ENCODE peak calls at places on chromosomes 7 and 10, in four cellular contexts. One of them, this sample, is unnamed.

GRCh38 chr10:83287374-83287773 is 851.9 kb upstream of the GHITM start:
- DNase-seq in stimulated activated CD4-positive, alpha-beta T cell treated with anti-CD3 and anti-CD28 coated beads, Interleukin-4, amount 100 ng/mL, for 4 hours: no peak
- DNase-seq in bronchial epithelial cell: no peak
- DNase-seq in CD8-positive, alpha-beta T cell: no peak
- DNase-seq in this sample: no peak

GRCh38 chr10:129676014-129676413 is 209.0 kb downstream of the MGMT start:
- DNase-seq in bronchial epithelial cell: no peak
- DNase-seq in stimulated activated CD4-positive, alpha-beta T cell treated with anti-CD3 and anti-CD28 coated beads, Interleukin-4, amount 100 ng/mL, for 4 hours: no peak
- DNase-seq in CD8-positive, alpha-beta T cell: no peak
- DNase-seq in this sample: no peak

GRCh38 chr10:14519785-14520184 is 189.1 kb upstream of the FRMD4A start:
- DNase-seq in stimulated activated CD4-positive, alpha-beta T cell treated with anti-CD3 and anti-CD28 coated beads, Interleukin-4, amount 100 ng/mL, for 4 hours: no peak
- DNase-seq in CD8-positive, alpha-beta T cell: no peak
- DNase-seq in bronchial epithelial cell: no peak
- DNase-seq in this sample: no peak

GRCh38 chr7:47405921-47406765 is 175.8 kb downstream of the TNS3 start:
- DNase-seq in CD8-positive, alpha-beta T cell: no peak
- DNase-seq in stimulated activated CD4-positive, alpha-beta T cell treated with anti-CD3 and anti-CD28 coated beads, Interleukin-4, amount 100 ng/mL, for 4 hours: no peak
- DNase-seq in bronchial epithelial cell: peak; percentile 78
- DNase-seq in this sample: no peak

GRCh38 chr7:1120791-1121190 is 32.9 kb downstream of the GPER1 start:
- DNase-seq in bronchial epithelial cell: no peak
- DNase-seq in stimulated activated CD4-positive, alpha-beta T cell treated with anti-CD3 and anti-CD28 coated beads, Interleukin-4, amount 100 ng/mL, for 4 hours: no peak
- DNase-seq in CD8-positive, alpha-beta T cell: no peak
- DNase-seq in this sample: no peak

GRCh38 chr10:97169911-97170693 is 15.7 kb downstream of the SLIT1 start:
- DNase-seq in stimulated activated CD4-positive, alpha-beta T cell treated with anti-CD3 and anti-CD28 coated beads, Interleukin-4, amount 100 ng/mL, for 4 hours: no peak
- DNase-seq in bronchial epithelial cell: peak; percentile 29
- DNase-seq in CD8-positive, alpha-beta T cell: no peak
- DNase-seq in this sample: no peak

GRCh38 chr7:76383089-76383944 is 24.5 kb upstream of the YWHAG start:
- DNase-seq in CD8-positive, alpha-beta T cell: no peak
- DNase-seq in bronchial epithelial cell: peak; percentile 51
- DNase-seq in stimulated activated CD4-positive, alpha-beta T cell treated with anti-CD3 and anti-CD28 coated beads, Interleukin-4, amount 100 ng/mL, for 4 hours: no peak
- DNase-seq in this sample: no peak

GRCh38 chr7:155224116-155224811 is 73.4 kb upstream of the INSIG1 start:
- DNase-seq in bronchial epithelial cell: peak; percentile 62
- DNase-seq in stimulated activated CD4-positive, alpha-beta T cell treated with anti-CD3 and anti-CD28 coated beads, Interleukin-4, amount 100 ng/mL, for 4 hours: no peak
- DNase-seq in CD8-positive, alpha-beta T cell: no peak
- DNase-seq in this sample: no peak

GRCh38 chr7:87369216-87369615 is 23.8 kb downstream of the CROT start:
- DNase-seq in CD8-positive, alpha-beta T cell: no peak
- DNase-seq in stimulated activated CD4-positive, alpha-beta T cell treated with anti-CD3 and anti-CD28 coated beads, Interleukin-4, amount 100 ng/mL, for 4 hours: peak; percentile 2
- DNase-seq in bronchial epithelial cell: no peak
- DNase-seq in this sample: no peak

GRCh38 chr10:96834121-96834520 is 2.0 kb downstream of the LCOR start:
- DNase-seq in bronchial epithelial cell: peak; percentile 64
- DNase-seq in stimulated activated CD4-positive, alpha-beta T cell treated with anti-CD3 and anti-CD28 coated beads, Interleukin-4, amount 100 ng/mL, for 4 hours: no peak
- DNase-seq in CD8-positive, alpha-beta T cell: no peak
- DNase-seq in this sample: no peak

GRCh38 chr10:454860-455259 is 234.6 kb downstream of the DIP2C start:
- DNase-seq in stimulated activated CD4-positive, alpha-beta T cell treated with anti-CD3 and anti-CD28 coated beads, Interleukin-4, amount 100 ng/mL, for 4 hours: no peak
- DNase-seq in bronchial epithelial cell: peak; percentile 86
- DNase-seq in CD8-positive, alpha-beta T cell: no peak
- DNase-seq in this sample: no peak

GRCh38 chr10:20935926-20936325 is 38.8 kb upstream of the NEBL start:
- DNase-seq in CD8-positive, alpha-beta T cell: no peak
- DNase-seq in stimulated activated CD4-positive, alpha-beta T cell treated with anti-CD3 and anti-CD28 coated beads, Interleukin-4, amount 100 ng/mL, for 4 hours: no peak
- DNase-seq in bronchial epithelial cell: peak; percentile 27
- DNase-seq in this sample: no peak

GRCh38 chr7:116285252-116285651 is 74.9 kb downstream of the TES start:
- DNase-seq in bronchial epithelial cell: no peak
- DNase-seq in stimulated activated CD4-positive, alpha-beta T cell treated with anti-CD3 and anti-CD28 coated beads, Interleukin-4, amount 100 ng/mL, for 4 hours: no peak
- DNase-seq in CD8-positive, alpha-beta T cell: no peak
- DNase-seq in this sample: no peak

GRCh38 chr10:118102116-118102515 is 55.4 kb upstream of the RAB11FIP2 start:
- DNase-seq in stimulated activated CD4-positive, alpha-beta T cell treated with anti-CD3 and anti-CD28 coated beads, Interleukin-4, amount 100 ng/mL, for 4 hours: no peak
- DNase-seq in bronchial epithelial cell: no peak
- DNase-seq in CD8-positive, alpha-beta T cell: no peak
- DNase-seq in this sample: no peak

GRCh38 chr10:121952226-121952625 is 22.8 kb downstream of the NSMCE4A start:
- DNase-seq in CD8-positive, alpha-beta T cell: no peak
- DNase-seq in bronchial epithelial cell: no peak
- DNase-seq in stimulated activated CD4-positive, alpha-beta T cell treated with anti-CD3 and anti-CD28 coated beads, Interleukin-4, amount 100 ng/mL, for 4 hours: no peak
- DNase-seq in this sample: no peak

GRCh38 chr7:121107923-121108498 is 119.5 kb downstream of the CPED1 start:
- DNase-seq in bronchial epithelial cell: peak; percentile 71
- DNase-seq in CD8-positive, alpha-beta T cell: no peak
- DNase-seq in stimulated activated CD4-positive, alpha-beta T cell treated with anti-CD3 and anti-CD28 coated beads, Interleukin-4, amount 100 ng/mL, for 4 hours: no peak
- DNase-seq in this sample: no peak

GRCh38 chr7:134691820-134692705 is 45.4 kb downstream of the BPGM start:
- DNase-seq in stimulated activated CD4-positive, alpha-beta T cell treated with anti-CD3 and anti-CD28 coated beads, Interleukin-4, amount 100 ng/mL, for 4 hours: no peak
- DNase-seq in CD8-positive, alpha-beta T cell: no peak
- DNase-seq in bronchial epithelial cell: peak; percentile 33
- DNase-seq in this sample: no peak

GRCh38 chr10:58967551-58968418 is 208.7 kb upstream of the PHYHIPL start:
- DNase-seq in bronchial epithelial cell: peak; percentile 18
- DNase-seq in stimulated activated CD4-positive, alpha-beta T cell treated with anti-CD3 and anti-CD28 coated beads, Interleukin-4, amount 100 ng/mL, for 4 hours: no peak
- DNase-seq in CD8-positive, alpha-beta T cell: no peak
- DNase-seq in this sample: no peak

GRCh38 chr10:11934262-11934661 is 108.3 kb downstream of the UPF2 start:
- DNase-seq in CD8-positive, alpha-beta T cell: no peak
- DNase-seq in bronchial epithelial cell: no peak
- DNase-seq in stimulated activated CD4-positive, alpha-beta T cell treated with anti-CD3 and anti-CD28 coated beads, Interleukin-4, amount 100 ng/mL, for 4 hours: no peak
- DNase-seq in this sample: no peak

GRCh38 chr10:123584419-123584775 is 81.8 kb upstream of the GPR26 start:
- DNase-seq in bronchial epithelial cell: no peak
- DNase-seq in CD8-positive, alpha-beta T cell: no peak
- DNase-seq in stimulated activated CD4-positive, alpha-beta T cell treated with anti-CD3 and anti-CD28 coated beads, Interleukin-4, amount 100 ng/mL, for 4 hours: no peak
- DNase-seq in this sample: no peak

GRCh38 chr10:780536-781524 is 91.4 kb upstream of the DIP2C start:
- DNase-seq in bronchial epithelial cell: no peak
- DNase-seq in stimulated activated CD4-positive, alpha-beta T cell treated with anti-CD3 and anti-CD28 coated beads, Interleukin-4, amount 100 ng/mL, for 4 hours: no peak
- DNase-seq in CD8-positive, alpha-beta T cell: no peak
- DNase-seq in this sample: no peak

GRCh38 chr10:2985729-2986232 is 81.6 kb upstream of the PFKP start:
- DNase-seq in stimulated activated CD4-positive, alpha-beta T cell treated with anti-CD3 and anti-CD28 coated beads, Interleukin-4, amount 100 ng/mL, for 4 hours: no peak
- DNase-seq in CD8-positive, alpha-beta T cell: no peak
- DNase-seq in bronchial epithelial cell: peak; percentile 92
- DNase-seq in this sample: no peak

GRCh38 chr7:135645296-135645904 is 16.9 kb upstream of the STMP1 start:
- DNase-seq in stimulated activated CD4-positive, alpha-beta T cell treated with anti-CD3 and anti-CD28 coated beads, Interleukin-4, amount 100 ng/mL, for 4 hours: no peak
- DNase-seq in bronchial epithelial cell: peak; percentile 52
- DNase-seq in CD8-positive, alpha-beta T cell: no peak
- DNase-seq in this sample: no peak